ENCODE peak calls at places on chromosomes 4 and X, in four cellular contexts. F is H1, B is HepG2, V is GM12878. X is an unnamed sample. For H3K4me1, the result is how much of the 10 kb centered on the place peaks cover.

GRCh38 chr4:54281060-54281781 is 52.1 kb downstream of the PDGFRA start:
- DNase-seq in F (no peak), B (no peak), V (no peak), X (no peak)

GRCh38 chr4:152630361-152630760 is 49.4 kb downstream of the TMEM154 start:
- DNase-seq in F (no peak), B (no peak), V (no peak), X (no peak)

GRCh38 chr4:12724520-12724919 is 759.6 kb downstream of the RAB28 start:
- DNase-seq in F (no peak), B (peak), V (no peak), X (peak)

GRCh38 chrX:10633722-10634121 is 13.3 kb upstream of the MID1 start:
- DNase-seq in F (no peak), B (no peak), V (no peak), X (peak)

GRCh38 chrX:97158270-97158669 is 274.6 kb downstream of the RPA4 start:
- DNase-seq in F (no peak), B (no peak), V (no peak), X (no peak)

GRCh38 chrX:99653352-99653751 is 756.7 kb downstream of the PCDH19 start:
- DNase-seq in F (no peak), B (no peak), V (no peak), X (no peak)

GRCh38 chr4:110119880-110120279 is 78.5 kb downstream of the ELOVL6 start:
- DNase-seq in F (no peak), B (no peak), V (no peak), X (no peak)

GRCh38 chr4:99219072-99219471 is at the start of gene ADH6:
- DNase-seq in F (no peak), B (peak), V (no peak), X (no peak)

GRCh38 chr4:146333187-146333894 is 119.0 kb downstream of the REELD1 start:
- DNase-seq in F (no peak), B (peak), V (peak), X (no peak)

GRCh38 chr4:8155048-8155447 is 3.6 kb downstream of the ABLIM2 start:
- DNase-seq in F (no peak), B (no peak), V (no peak), X (no peak)

GRCh38 chrX:51332188-51332942 is at the start of gene NUDT10:
- DNase-seq in F (peak), B (no peak), V (no peak), X (peak)

GRCh38 chr4:90209922-90210321 is 82.7 kb downstream of the CCSER1 start:
- DNase-seq in F (no peak), B (no peak), V (no peak), X (no peak)

DNA sequence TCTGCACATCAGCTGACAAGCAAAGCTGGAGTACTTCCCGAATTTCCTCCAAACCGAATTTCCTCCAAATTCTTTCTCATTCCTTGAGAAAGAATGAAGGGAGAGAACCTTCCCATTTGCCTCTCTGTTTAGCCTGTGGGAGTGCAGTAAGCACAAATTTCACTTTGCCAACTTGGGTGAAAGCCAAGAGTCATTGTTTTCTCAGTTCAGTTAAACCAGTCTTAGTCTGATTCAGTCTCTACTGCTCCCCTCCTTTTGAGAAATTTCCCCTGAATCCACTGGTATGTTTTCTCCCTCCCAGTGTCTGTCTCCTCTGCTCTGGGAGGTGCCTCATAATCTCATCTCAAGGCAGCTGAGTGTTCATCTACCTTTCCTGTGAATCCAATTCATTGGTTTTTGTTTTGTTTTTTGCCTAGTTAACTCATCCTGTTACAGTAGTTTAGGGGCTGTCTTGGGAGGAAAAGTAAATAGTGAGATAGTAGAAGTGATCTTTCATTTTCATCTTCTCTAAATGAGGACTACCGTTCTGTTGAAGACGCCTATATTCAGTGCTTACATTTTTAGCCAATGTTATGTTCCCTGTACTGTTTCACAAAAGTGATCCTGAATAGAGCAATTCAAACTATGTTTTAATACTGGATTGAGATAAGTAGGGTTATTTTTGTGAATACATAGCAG is 49.0 kb downstream of the SYTL5 start:
- DNase-seq in F (no peak), B (no peak), V (peak), X (no peak)
- TF ChIP-seq ZNF274 in F (no peak), B (no peak), V (no peak), X (no peak)

GRCh38 chr4:42638993-42639392 is 17.9 kb downstream of the ATP8A1 start:
- DNase-seq in F (no peak), B (no peak), V (peak), X (no peak)

GRCh38 chr4:42637104-42637503 is 19.8 kb downstream of the ATP8A1 start:
- DNase-seq in F (no peak), B (no peak), V (no peak), X (no peak)

GRCh38 chr4:42637861-42638260 is 19.0 kb downstream of the ATP8A1 start:
- DNase-seq in F (no peak), B (no peak), V (no peak), X (no peak)

GRCh38 chr4:42638276-42638675 is 18.6 kb downstream of the ATP8A1 start:
- DNase-seq in F (no peak), B (no peak), V (no peak), X (no peak)

GRCh38 chr4:42636591-42636990 is 20.3 kb downstream of the ATP8A1 start:
- DNase-seq in F (no peak), B (no peak), V (no peak), X (no peak)
- H3K4me1 ChIP-seq in F (under half), B (under half), V (half or more), X (under half)

GRCh38 chr4:102640669-102641068 is 120.1 kb downstream of the MANBA start:
- DNase-seq in F (no peak), B (no peak), V (no peak), X (no peak)
- TF ChIP-seq SUZ12 in F (no peak), B (no peak), V (no peak), X (no peak)

GRCh38 chr4:71049395-71049794 is 55.9 kb downstream of the DCK start:
- DNase-seq in F (no peak), B (no peak), V (no peak), X (no peak)
- TF ChIP-seq ZNF274 in F (no peak), B (no peak), V (no peak), X (no peak)

GRCh38 chrX:9528498-9528897 is 63.6 kb downstream of the TBL1X start:
- DNase-seq in F (no peak), B (no peak), V (no peak), X (no peak)
- H3K4me1 ChIP-seq in F (under half), B (under half), V (under half), X (under half)

DNA sequence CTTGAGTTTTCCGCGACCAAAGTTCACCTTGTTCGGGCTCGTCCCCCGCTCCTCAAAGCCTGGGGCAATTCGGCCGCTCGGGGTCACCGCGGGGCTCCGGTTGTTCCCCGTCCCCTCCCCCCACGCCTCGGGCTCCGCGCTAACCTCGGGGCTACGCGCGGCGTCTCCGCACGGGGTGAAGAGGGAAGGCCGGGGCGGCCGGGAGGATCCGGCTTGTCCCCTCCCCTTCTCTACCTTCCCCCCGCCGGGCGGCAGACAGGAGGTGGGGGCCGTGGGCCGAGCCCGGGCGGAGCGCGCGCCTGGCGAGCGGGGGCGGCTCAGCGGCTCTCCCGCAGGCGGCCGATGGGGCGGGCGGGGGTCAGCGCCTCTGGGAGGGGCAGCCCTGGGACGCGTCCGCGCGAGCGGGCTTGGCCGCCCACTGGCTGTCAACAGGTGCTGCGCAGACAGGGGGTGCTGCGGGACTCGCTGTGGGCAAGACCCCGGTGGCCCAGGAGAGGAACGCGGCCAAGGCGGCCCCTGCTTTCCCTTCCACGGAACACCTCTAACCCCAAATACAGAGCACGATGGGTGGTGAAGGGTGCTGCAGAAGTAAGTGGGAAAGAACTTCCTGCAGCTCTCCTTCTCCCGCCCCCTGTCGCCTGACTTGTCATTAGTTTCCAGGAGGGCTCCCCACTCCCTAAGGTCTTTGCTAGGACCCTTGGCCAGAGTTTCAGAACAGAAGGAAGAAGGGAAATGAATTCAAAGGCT is at the start of gene PDGFC:
- DNase-seq in F (no peak), B (peak), V (no peak), X (no peak)
- TF ChIP-seq SUZ12 in F (no peak), B (no peak), V (no peak), X (no peak)

GRCh38 chr4:1973661-1974060 is 35.1 kb downstream of the NELFA start:
- DNase-seq in F (no peak), B (no peak), V (no peak), X (no peak)

GRCh38 chr4:1974836-1975235 is 33.9 kb downstream of the NELFA start:
- DNase-seq in F (no peak), B (no peak), V (no peak), X (no peak)

GRCh38 chr4:1976416-1977352 is 32.1 kb downstream of the NELFA start:
- DNase-seq in F (no peak), B (no peak), V (no peak), X (no peak)

GRCh38 chr4:1975391-1975801 is 33.4 kb downstream of the NELFA start:
- DNase-seq in F (no peak), B (no peak), V (no peak), X (no peak)

DNA sequence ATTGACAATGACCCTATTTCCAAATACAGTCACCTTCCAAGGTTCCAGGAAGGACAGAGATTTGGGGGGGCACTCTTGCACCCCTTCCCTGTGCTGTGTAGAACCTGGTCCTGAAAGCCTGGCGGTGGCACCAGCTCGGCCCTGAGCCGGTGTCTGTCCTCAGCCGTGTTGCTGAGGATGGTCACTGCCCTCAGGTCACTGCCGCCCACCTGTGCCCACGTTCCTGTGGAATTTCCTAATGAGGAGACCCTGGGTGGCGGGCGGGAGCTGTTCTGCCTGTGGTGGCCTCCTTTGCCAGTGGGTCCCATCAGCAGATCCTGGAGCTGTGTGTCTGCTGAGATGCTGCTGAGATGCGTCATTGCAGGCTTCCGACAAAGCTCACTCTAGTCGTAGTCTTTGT is 32.9 kb downstream of the NELFA start:
- DNase-seq in F (no peak), B (no peak), V (no peak), X (no peak)
- TF ChIP-seq ZNF274 in F (no peak), B (no peak), V (no peak), X (no peak)

DNA sequence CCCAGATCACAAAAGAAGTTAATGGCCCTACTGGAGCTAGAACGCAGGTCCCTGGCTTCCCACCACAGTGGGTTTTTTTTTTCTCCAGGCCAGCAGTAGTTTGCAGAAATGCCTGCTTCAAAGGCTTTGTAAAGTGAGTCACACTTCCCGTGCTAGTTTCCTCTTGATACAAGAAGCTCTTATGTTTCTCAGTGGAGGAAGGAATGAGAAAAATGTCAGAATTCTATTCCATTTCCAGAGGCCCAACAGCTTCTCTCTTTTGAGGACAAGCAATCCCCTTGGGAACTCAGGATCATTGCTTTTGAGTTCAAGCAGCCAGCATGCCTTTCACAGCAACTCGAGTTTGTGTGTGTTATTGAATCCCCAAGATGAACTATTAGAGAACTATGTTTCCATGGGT is 134.3 kb downstream of the GUCY2F start:
- DNase-seq in F (no peak), B (no peak), V (no peak), X (peak)
- H3K4me1 ChIP-seq in F (under half), B (under half), V (under half), X (under half)

X was measured in NT2/D1.